ENCODE peak calls at places on chromosomes 11 and 22, in six cellular contexts. B, Q, O, V, Y and F are unnamed samples.

GRCh38 chr11:45927332-45927683 is 4.9 kb downstream of the LARGE2 start:
- DNase-seq in O (no peak), B (no peak), Y (peak), V (no peak), Q (no peak), F (no peak)

GRCh38 chr11:76523147-76523546 is 78.3 kb downstream of the EMSY start:
- DNase-seq in O (no peak), B (no peak), Y (no peak), V (no peak), Q (no peak), F (no peak)

GRCh38 chr11:19903620-19904069 is 191.0 kb downstream of the NAV2 start:
- DNase-seq in O (peak), V (peak), B (peak), Y (peak), Q (peak), F (peak)

GRCh38 chr11:33694346-33695050 is 6.1 kb downstream of the C11orf91 start:
- DNase-seq in O (no peak), V (no peak), Q (no peak), Y (no peak), B (no peak), F (no peak)

GRCh38 chr22:35398574-35398973 is 1.4 kb upstream of the MCM5 start:
- DNase-seq in Q (no peak), V (no peak), Y (no peak), O (no peak), B (no peak), F (no peak)

GRCh38 chr11:118281284-118281683 is 17.2 kb upstream of the MPZL2 start:
- DNase-seq in Q (no peak), V (no peak), B (no peak), O (no peak), Y (no peak), F (no peak)

GRCh38 chr11:134802116-134802515 is 390.1 kb upstream of the B3GAT1 start:
- DNase-seq in O (no peak), Q (no peak), V (no peak), B (no peak), Y (no peak), F (no peak)

GRCh38 chr22:45720875-45721378 is 49.3 kb downstream of the ATXN10 start:
- DNase-seq in O (no peak), Q (no peak), Y (no peak), V (no peak), B (no peak), F (no peak)

GRCh38 chr11:83951521-83951920 is 665.4 kb upstream of the CCDC90B start:
- DNase-seq in O (no peak), B (no peak), V (no peak), Y (no peak), Q (no peak), F (no peak)

GRCh38 chr22:46058591-46059519 is 81.9 kb upstream of the WNT7B start:
- DNase-seq in O (no peak), B (peak), Y (no peak), Q (no peak), V (peak), F (no peak)

GRCh38 chr11:34909955-34910354 is 6.2 kb downstream of the APIP start:
- DNase-seq in B (no peak), Y (no peak), Q (no peak), O (no peak), V (no peak), F (no peak)

GRCh38 chr11:128406365-128406706 is 181.0 kb downstream of the ETS1 start:
- DNase-seq in O (no peak), B (no peak), Y (no peak), V (peak), Q (no peak), F (no peak)

GRCh38 chr11:117607449-117607848 is 189.6 kb downstream of the DSCAML1 start:
- DNase-seq in Y (no peak), O (no peak), V (no peak), B (no peak), Q (no peak), F (no peak)

GRCh38 chr22:34812631-34813030 is 253.3 kb upstream of the ISX start:
- DNase-seq in Y (no peak), V (peak), B (no peak), Q (no peak), O (no peak), F (no peak)

GRCh38 chr11:123052884-123053721 is 8.8 kb downstream of the HSPA8 start:
- DNase-seq in O (no peak), Q (no peak), B (no peak), V (no peak), Y (no peak), F (no peak)

GRCh38 chr11:65066805-65067291 is 8.5 kb upstream of the NAALADL1 start:
- DNase-seq in B (no peak), O (no peak), V (no peak), Y (no peak), Q (no peak), F (no peak)

GRCh38 chr22:36552300-36552699 is 23.3 kb upstream of the EIF3D start:
- DNase-seq in B (no peak), Y (no peak), O (no peak), Q (no peak), V (no peak), F (no peak)

GRCh38 chr11:116990061-116990473 is 108.2 kb downstream of the SIK3 start:
- DNase-seq in V (peak), Y (no peak), B (no peak), Q (no peak), O (no peak), F (no peak)

GRCh38 chr11:10331548-10332289 is 26.8 kb downstream of the ADM start:
- DNase-seq in O (no peak), Y (no peak), V (peak), B (no peak), Q (no peak), F (no peak)

GRCh38 chr11:129846508-129847335 is 31.1 kb downstream of the TMEM45B start:
- DNase-seq in Y (no peak), Q (no peak), O (no peak), V (peak), B (no peak), F (peak)

GRCh38 chr11:19080579-19080993 is 20.1 kb upstream of the MRGPRX2 start:
- DNase-seq in Y (no peak), Q (no peak), O (no peak), B (no peak), V (peak), F (no peak)

GRCh38 chr11:69647761-69648497 is 7.0 kb downstream of the CCND1 start:
- DNase-seq in Y (peak), V (no peak), Q (no peak), O (no peak), B (no peak), F (no peak)